ENCODE peak calls at places on chromosomes 7 and 10, in seven cellular contexts. One of them, this sample, is unnamed.

GRCh38 chr7:81990395-81990794 is 220.5 kb upstream of the HGF start:
- DNase-seq in IMR-90: peak
- DNase-seq in mesendoderm: no peak
- DNase-seq in H9: no peak
- DNase-seq in H1: no peak
- DNase-seq in trophoblast cell: no peak
- DNase-seq in neuronal stem cell: no peak
- DNase-seq in this sample: no peak

GRCh38 chr10:52566471-52567246 is 205.9 kb downstream of the MBL2 start:
- DNase-seq in IMR-90: peak
- DNase-seq in mesendoderm: peak
- DNase-seq in H9: no peak
- DNase-seq in H1: no peak
- DNase-seq in trophoblast cell: peak
- DNase-seq in neuronal stem cell: peak
- DNase-seq in this sample: peak

GRCh38 chr10:49076319-49076718 is 39.0 kb downstream of the VSTM4 start:
- DNase-seq in IMR-90: no peak
- DNase-seq in mesendoderm: no peak
- DNase-seq in H9: peak
- DNase-seq in H1: no peak
- DNase-seq in trophoblast cell: no peak
- DNase-seq in neuronal stem cell: no peak
- DNase-seq in this sample: no peak

GRCh38 chr10:34520084-34520483 is 295.0 kb downstream of the PARD3 start:
- DNase-seq in IMR-90: no peak
- DNase-seq in mesendoderm: no peak
- DNase-seq in H9: no peak
- DNase-seq in H1: no peak
- DNase-seq in trophoblast cell: peak
- DNase-seq in neuronal stem cell: no peak
- DNase-seq in this sample: no peak

GRCh38 chr7:55517191-55517633 is 55.1 kb downstream of the VOPP1 start:
- DNase-seq in IMR-90: peak
- DNase-seq in mesendoderm: no peak
- DNase-seq in H9: no peak
- DNase-seq in H1: no peak
- DNase-seq in trophoblast cell: no peak
- DNase-seq in neuronal stem cell: no peak
- DNase-seq in this sample: no peak

GRCh38 chr10:123429631-123430257 is 236.4 kb upstream of the GPR26 start:
- DNase-seq in IMR-90: no peak
- DNase-seq in mesendoderm: no peak
- DNase-seq in H9: no peak
- DNase-seq in H1: no peak
- DNase-seq in trophoblast cell: peak
- DNase-seq in neuronal stem cell: no peak
- DNase-seq in this sample: no peak

GRCh38 chr7:45708046-45708950 is 134.1 kb downstream of the ADCY1 start:
- DNase-seq in IMR-90: no peak
- DNase-seq in mesendoderm: no peak
- DNase-seq in H9: no peak
- DNase-seq in H1: no peak
- DNase-seq in trophoblast cell: no peak
- DNase-seq in neuronal stem cell: no peak
- DNase-seq in this sample: no peak

GRCh38 chr7:21923663-21924062 is 22.0 kb downstream of the CDCA7L start:
- DNase-seq in IMR-90: peak
- DNase-seq in mesendoderm: peak
- DNase-seq in H9: no peak
- DNase-seq in H1: no peak
- DNase-seq in trophoblast cell: no peak
- DNase-seq in neuronal stem cell: peak
- DNase-seq in this sample: no peak

GRCh38 chr7:34806831-34807230 is 148.8 kb downstream of the NPSR1 start:
- DNase-seq in IMR-90: no peak
- DNase-seq in mesendoderm: no peak
- DNase-seq in H9: no peak
- DNase-seq in H1: no peak
- DNase-seq in trophoblast cell: no peak
- DNase-seq in neuronal stem cell: no peak
- DNase-seq in this sample: no peak

GRCh38 chr7:22725585-22725984 is 1.4 kb upstream of the IL6 start:
- DNase-seq in IMR-90: peak
- DNase-seq in mesendoderm: peak
- DNase-seq in H9: no peak
- DNase-seq in H1: no peak
- DNase-seq in trophoblast cell: peak
- DNase-seq in neuronal stem cell: no peak
- DNase-seq in this sample: peak

GRCh38 chr10:13788320-13788600 is 201.5 kb downstream of the PRPF18 start:
- DNase-seq in IMR-90: no peak
- DNase-seq in mesendoderm: no peak
- DNase-seq in H9: no peak
- DNase-seq in H1: no peak
- DNase-seq in trophoblast cell: no peak
- DNase-seq in neuronal stem cell: no peak
- DNase-seq in this sample: peak

GRCh38 chr7:16210171-16210570 is 211.2 kb downstream of the CRPPA start:
- DNase-seq in IMR-90: no peak
- DNase-seq in mesendoderm: no peak
- DNase-seq in H9: no peak
- DNase-seq in H1: no peak
- DNase-seq in trophoblast cell: no peak
- DNase-seq in neuronal stem cell: no peak
- DNase-seq in this sample: no peak

GRCh38 chr10:80408198-80409085 is at the start of gene PRXL2A:
- DNase-seq in IMR-90: no peak
- DNase-seq in mesendoderm: peak
- DNase-seq in H9: peak
- DNase-seq in H1: peak
- DNase-seq in trophoblast cell: peak
- DNase-seq in neuronal stem cell: peak
- DNase-seq in this sample: peak

GRCh38 chr10:12727832-12728215 is 273.7 kb downstream of the CCDC3 start:
- DNase-seq in IMR-90: no peak
- DNase-seq in mesendoderm: no peak
- DNase-seq in H9: no peak
- DNase-seq in H1: no peak
- DNase-seq in trophoblast cell: no peak
- DNase-seq in neuronal stem cell: no peak
- DNase-seq in this sample: peak

GRCh38 chr7:116075351-116076145 is 45.0 kb upstream of the TFEC start:
- DNase-seq in IMR-90: peak
- DNase-seq in mesendoderm: peak
- DNase-seq in H9: peak
- DNase-seq in H1: no peak
- DNase-seq in trophoblast cell: no peak
- DNase-seq in neuronal stem cell: no peak
- DNase-seq in this sample: peak

GRCh38 chr10:78044699-78045098 is 11.0 kb downstream of the RPS24 start:
- DNase-seq in IMR-90: peak
- DNase-seq in mesendoderm: no peak
- DNase-seq in H9: no peak
- DNase-seq in H1: no peak
- DNase-seq in trophoblast cell: no peak
- DNase-seq in neuronal stem cell: no peak
- DNase-seq in this sample: no peak

GRCh38 chr10:118922972-118923371 is 106.5 kb upstream of the NANOS1 start:
- DNase-seq in IMR-90: no peak
- DNase-seq in mesendoderm: no peak
- DNase-seq in H9: no peak
- DNase-seq in H1: no peak
- DNase-seq in trophoblast cell: no peak
- DNase-seq in neuronal stem cell: no peak
- DNase-seq in this sample: no peak
- H3K18ac ChIP-seq in IMR-90: no peak
- H3K18ac ChIP-seq in mesendoderm: no peak
- H3K18ac ChIP-seq in H9: no peak
- H3K18ac ChIP-seq in H1: no peak
- H3K18ac ChIP-seq in trophoblast cell: no peak
- H3K18ac ChIP-seq in neuronal stem cell: no peak
- H3K18ac ChIP-seq in this sample: no peak

GRCh38 chr10:27600915-27601314 is 96.8 kb downstream of the RAB18 start:
- DNase-seq in IMR-90: no peak
- DNase-seq in mesendoderm: no peak
- DNase-seq in H9: no peak
- DNase-seq in H1: no peak
- DNase-seq in trophoblast cell: no peak
- DNase-seq in neuronal stem cell: no peak
- DNase-seq in this sample: no peak
- H3K18ac ChIP-seq in IMR-90: no peak
- H3K18ac ChIP-seq in mesendoderm: no peak
- H3K18ac ChIP-seq in H9: no peak
- H3K18ac ChIP-seq in H1: no peak
- H3K18ac ChIP-seq in trophoblast cell: no peak
- H3K18ac ChIP-seq in neuronal stem cell: no peak
- H3K18ac ChIP-seq in this sample: no peak

DNA sequence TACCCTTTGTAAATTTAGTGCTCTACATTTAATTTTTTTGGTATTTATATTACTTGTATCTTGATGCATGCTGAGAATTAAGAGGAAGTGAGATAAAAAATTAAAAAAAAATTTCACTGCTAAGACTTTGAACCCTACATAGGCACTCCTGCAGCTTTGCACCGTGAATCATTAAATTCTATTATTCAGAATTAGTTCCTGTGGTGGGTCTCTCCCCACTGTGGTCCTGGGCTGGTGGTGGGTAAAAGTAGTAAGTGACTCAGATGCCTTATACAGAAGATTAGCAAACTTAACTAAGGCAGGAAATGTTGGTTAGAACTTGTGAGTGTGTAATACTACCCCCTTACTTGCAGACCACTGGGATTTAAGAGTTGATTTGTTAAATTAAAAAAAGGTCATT is 72.6 kb downstream of the AP3M1 start:
- DNase-seq in IMR-90: peak
- DNase-seq in mesendoderm: no peak
- DNase-seq in H9: no peak
- DNase-seq in H1: no peak
- DNase-seq in trophoblast cell: no peak
- DNase-seq in neuronal stem cell: no peak
- DNase-seq in this sample: peak
- H3K18ac ChIP-seq in IMR-90: no peak
- H3K18ac ChIP-seq in mesendoderm: no peak
- H3K18ac ChIP-seq in H9: no peak
- H3K18ac ChIP-seq in H1: no peak
- H3K18ac ChIP-seq in trophoblast cell: no peak
- H3K18ac ChIP-seq in neuronal stem cell: no peak
- H3K18ac ChIP-seq in this sample: no peak

GRCh38 chr7:119664601-119665000 is 608.4 kb upstream of the KCND2 start:
- DNase-seq in IMR-90: peak
- DNase-seq in mesendoderm: peak
- DNase-seq in H9: no peak
- DNase-seq in H1: no peak
- DNase-seq in trophoblast cell: peak
- DNase-seq in neuronal stem cell: no peak
- DNase-seq in this sample: peak

GRCh38 chr7:119660085-119660484 is 612.9 kb upstream of the KCND2 start:
- DNase-seq in IMR-90: no peak
- DNase-seq in mesendoderm: no peak
- DNase-seq in H9: no peak
- DNase-seq in H1: no peak
- DNase-seq in trophoblast cell: no peak
- DNase-seq in neuronal stem cell: no peak
- DNase-seq in this sample: no peak

GRCh38 chr7:119665791-119666190 is 607.2 kb upstream of the KCND2 start:
- DNase-seq in IMR-90: peak
- DNase-seq in mesendoderm: no peak
- DNase-seq in H9: no peak
- DNase-seq in H1: no peak
- DNase-seq in trophoblast cell: no peak
- DNase-seq in neuronal stem cell: no peak
- DNase-seq in this sample: peak
- H3K18ac ChIP-seq in IMR-90: no peak
- H3K18ac ChIP-seq in mesendoderm: no peak
- H3K18ac ChIP-seq in H9: no peak
- H3K18ac ChIP-seq in H1: no peak
- H3K18ac ChIP-seq in trophoblast cell: no peak
- H3K18ac ChIP-seq in neuronal stem cell: no peak
- H3K18ac ChIP-seq in this sample: no peak

GRCh38 chr10:105729428-105729827 is 1088.3 kb downstream of the SORCS3 start:
- DNase-seq in IMR-90: no peak
- DNase-seq in mesendoderm: no peak
- DNase-seq in H9: no peak
- DNase-seq in H1: no peak
- DNase-seq in trophoblast cell: no peak
- DNase-seq in neuronal stem cell: no peak
- DNase-seq in this sample: no peak

GRCh38 chr10:105726149-105726548 is 1085.1 kb downstream of the SORCS3 start:
- DNase-seq in IMR-90: no peak
- DNase-seq in mesendoderm: no peak
- DNase-seq in H9: no peak
- DNase-seq in H1: no peak
- DNase-seq in trophoblast cell: no peak
- DNase-seq in neuronal stem cell: no peak
- DNase-seq in this sample: no peak

GRCh38 chr10:105727131-105727530 is 1086.0 kb downstream of the SORCS3 start:
- DNase-seq in IMR-90: no peak
- DNase-seq in mesendoderm: peak
- DNase-seq in H9: no peak
- DNase-seq in H1: no peak
- DNase-seq in trophoblast cell: no peak
- DNase-seq in neuronal stem cell: no peak
- DNase-seq in this sample: no peak

DNA sequence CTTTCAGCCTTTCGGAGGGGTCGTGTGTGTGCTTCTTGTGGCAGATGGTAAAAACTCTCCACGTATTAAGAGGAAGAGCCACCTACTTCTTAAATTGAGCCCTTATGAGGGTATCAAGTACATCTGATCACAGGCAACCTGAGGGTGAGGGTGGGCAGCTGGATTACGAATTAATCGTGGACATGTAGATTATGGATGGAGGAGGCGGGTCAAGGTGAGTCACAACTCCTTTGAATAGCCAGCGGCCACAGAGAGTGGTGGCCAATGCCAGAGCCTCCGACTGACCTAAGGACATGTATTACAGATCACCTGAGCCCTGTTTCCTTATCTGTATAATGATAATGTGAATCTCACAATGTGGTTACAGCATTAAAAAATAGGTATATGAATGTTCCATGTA is 1083.9 kb downstream of the SORCS3 start:
- DNase-seq in IMR-90: no peak
- DNase-seq in mesendoderm: no peak
- DNase-seq in H9: no peak
- DNase-seq in H1: no peak
- DNase-seq in trophoblast cell: no peak
- DNase-seq in neuronal stem cell: no peak
- DNase-seq in this sample: no peak
- H3K18ac ChIP-seq in IMR-90: no peak
- H3K18ac ChIP-seq in mesendoderm: no peak
- H3K18ac ChIP-seq in H9: no peak
- H3K18ac ChIP-seq in H1: no peak
- H3K18ac ChIP-seq in trophoblast cell: no peak
- H3K18ac ChIP-seq in neuronal stem cell: no peak
- H3K18ac ChIP-seq in this sample: no peak